ENCODE peak calls at places on chromosomes 12 and 14, in ten cellular contexts. P is bronchial epithelial cell, B is spleen, Y is stomach, N is right lobe of liver, W is AG10803, I is HFF-Myc, Q is brain microvascular endothelial cell, D is AG04450, H is AG04449. C is an unnamed sample.

GRCh38 chr12:14756331-14757143 is 46.7 kb downstream of the WBP11 start:
- DNase-seq in P (no peak), B (no peak), Y (peak; percentile 45), N (no peak), W (no peak), I (no peak), Q (no peak), D (no peak), H (no peak), C (no peak)

GRCh38 chr14:105647784-105648608 is 121.6 kb downstream of the TMEM121 start:
- DNase-seq in P (no peak), B (peak; percentile 78), Y (no peak), N (no peak), W (no peak), I (no peak), Q (no peak), D (no peak), H (no peak), C (no peak)

GRCh38 chr14:103418508-103418818 is 33.2 kb downstream of the MARK3 start:
- DNase-seq in P (peak; percentile 31), B (no peak), Y (no peak), N (no peak), W (peak; percentile 81), I (no peak), Q (peak; percentile 66), D (no peak), H (peak; percentile 61), C (no peak)

GRCh38 chr14:61438860-61439765 is 117.7 kb downstream of the PRKCH start:
- DNase-seq in P (peak; percentile 93), B (no peak), Y (peak; percentile 61), N (peak; percentile 41), W (peak; percentile 59), I (no peak), Q (peak; percentile 58), D (no peak), H (no peak), C (peak; percentile 63)

GRCh38 chr14:61713724-61714437 is 18.6 kb downstream of the HIF1A start:
- DNase-seq in P (no peak), B (no peak), Y (no peak), N (no peak), W (no peak), I (no peak), Q (no peak), D (no peak), H (no peak), C (no peak)

GRCh38 chr12:124463341-124463861 is 104.0 kb downstream of the NCOR2 start:
- DNase-seq in P (no peak), B (peak; percentile 70), Y (no peak), N (no peak), W (no peak), I (no peak), Q (no peak), D (no peak), H (no peak), C (no peak)

GRCh38 chr12:75489613-75490210 is 9.2 kb downstream of the GLIPR1 start:
- DNase-seq in P (peak; percentile 85), B (no peak), Y (no peak), N (no peak), W (peak; percentile 40), I (no peak), Q (no peak), D (no peak), H (no peak), C (no peak)

GRCh38 chr12:56061982-56062381 is 18.0 kb upstream of the ERBB3 start:
- DNase-seq in P (no peak), B (no peak), Y (no peak), N (no peak), W (no peak), I (no peak), Q (peak; percentile 2), D (no peak), H (no peak), C (no peak)

GRCh38 chr12:132554857-132555630 is 55.3 kb downstream of the LRCOL1 start:
- DNase-seq in P (no peak), B (no peak), Y (no peak), N (no peak), W (no peak), I (no peak), Q (no peak), D (no peak), H (no peak), C (no peak)

GRCh38 chr12:76755829-76756379 is 8.0 kb upstream of the ZDHHC17 start:
- DNase-seq in P (no peak), B (no peak), Y (no peak), N (no peak), W (no peak), I (no peak), Q (peak; percentile 11), D (no peak), H (no peak), C (no peak)

GRCh38 chr14:68774771-68775613 is 17.9 kb downstream of the ZFP36L1 start:
- DNase-seq in P (peak; percentile 86), B (no peak), Y (peak; percentile 14), N (no peak), W (peak; percentile 87), I (no peak), Q (no peak), D (no peak), H (peak; percentile 79), C (no peak)

GRCh38 chr14:105050551-105050897 is 14.7 kb downstream of the GPR132 start:
- DNase-seq in P (peak; percentile 61), B (peak; percentile 74), Y (peak; percentile 83), N (no peak), W (peak; percentile 25), I (no peak), Q (no peak), D (no peak), H (no peak), C (no peak)

GRCh38 chr12:14563051-14563450 is 4.6 kb downstream of the PLBD1 start:
- DNase-seq in P (no peak), B (no peak), Y (peak; percentile 46), N (no peak), W (no peak), I (no peak), Q (no peak), D (no peak), H (no peak), C (no peak)

GRCh38 chr12:51218607-51219161 is 822 bp upstream of the POU6F1 start:
- DNase-seq in P (peak; percentile 21), B (no peak), Y (peak; percentile 65), N (peak; percentile 50), W (no peak), I (no peak), Q (peak; percentile 0), D (no peak), H (no peak), C (peak; percentile 5)
- TF ChIP-seq CTCF in P (no peak), B (no peak), Y (peak; percentile 9), N (no peak), W (no peak), I (no peak), Q (no peak), D (no peak), H (no peak), C (no peak)

GRCh38 chr12:57216931-57217871 is 607 bp downstream of the NXPH4 start:
- DNase-seq in P (no peak), B (no peak), Y (no peak), N (no peak), W (no peak), I (no peak), Q (no peak), D (no peak), H (no peak), C (no peak)

GRCh38 chr12:57215668-57216013 is 953 bp upstream of the NXPH4 start:
- DNase-seq in P (no peak), B (no peak), Y (no peak), N (no peak), W (peak; percentile 44), I (no peak), Q (no peak), D (no peak), H (no peak), C (no peak)

GRCh38 chr12:57215065-57215464 is 1.5 kb upstream of the NXPH4 start:
- DNase-seq in P (no peak), B (no peak), Y (no peak), N (no peak), W (no peak), I (no peak), Q (no peak), D (no peak), H (no peak), C (no peak)

GRCh38 chr12:57214398-57214781 is 2.2 kb upstream of the NXPH4 start:
- DNase-seq in P (peak; percentile 44), B (peak; percentile 86), Y (peak; percentile 69), N (peak; percentile 59), W (peak; percentile 49), I (no peak), Q (peak; percentile 45), D (peak; percentile 21), H (no peak), C (no peak)

DNA sequence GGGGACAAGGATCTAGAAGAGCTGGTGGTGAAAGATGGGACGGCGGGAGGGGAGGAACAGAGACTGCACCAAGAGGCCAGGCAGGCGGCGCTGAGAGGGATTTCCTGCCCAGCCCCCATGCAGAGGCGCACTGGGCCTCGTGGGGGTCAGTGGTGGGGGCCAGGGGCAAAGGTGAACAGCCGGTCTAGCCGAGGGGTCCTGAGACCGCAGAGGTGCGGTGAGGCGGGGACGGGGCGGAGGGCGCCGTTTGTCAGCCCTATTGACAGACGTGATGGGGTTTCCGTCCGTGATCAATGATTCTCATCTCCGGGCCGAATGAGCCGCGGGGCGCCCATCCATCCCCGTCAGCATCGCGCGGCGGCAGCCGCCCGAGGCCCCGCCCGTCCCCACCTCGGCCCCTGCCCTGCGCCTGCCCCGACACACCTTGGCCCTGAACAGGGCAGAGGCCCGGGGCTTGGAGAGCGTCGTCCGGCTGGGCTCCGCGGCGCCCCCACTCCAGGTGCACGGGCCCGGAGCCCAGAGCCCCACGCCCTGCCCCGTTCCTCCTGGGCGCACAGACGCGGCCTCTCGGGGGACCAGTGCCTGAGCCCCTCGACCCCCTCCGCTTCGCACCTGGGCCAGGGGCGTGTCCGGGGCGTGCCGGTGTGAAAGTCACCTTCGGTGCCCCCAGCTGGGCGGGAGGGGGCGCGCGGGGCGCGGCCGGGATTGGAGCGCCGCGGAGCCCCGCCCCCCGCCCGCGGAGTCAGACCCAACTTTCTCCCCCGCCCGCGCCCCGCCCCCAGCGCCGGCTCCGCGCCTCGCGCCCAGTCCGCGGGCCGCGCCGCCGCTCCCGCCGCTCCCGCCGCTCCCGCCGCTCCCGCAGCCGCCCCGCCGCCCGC is at the start of gene NXPH4:
- DNase-seq in P (no peak), B (peak; percentile 83), Y (peak; percentile 47), N (peak; percentile 53), W (no peak), I (no peak), Q (no peak), D (no peak), H (no peak), C (no peak)
- H3K4me3 ChIP-seq in P (peak within 1 kb of the TSS; percentile 44), B (peak within 1 kb of the TSS; percentile 38), Y (peak within 1 kb of the TSS; percentile 45), N (peak within 1 kb of the TSS; percentile 31), W (peak within 1 kb of the TSS; percentile 56), I (peak within 1 kb of the TSS; percentile 47), Q (peak within 1 kb of the TSS; percentile 48), D (peak within 1 kb of the TSS; percentile 61), H (peak within 1 kb of the TSS; percentile 54), C (peak within 1 kb of the TSS; percentile 36)

GRCh38 chr14:76267322-76268012 is 108.5 kb upstream of the ESRRB start:
- DNase-seq in P (peak; percentile 12), B (no peak), Y (peak; percentile 45), N (peak; percentile 75), W (peak; percentile 27), I (no peak), Q (peak; percentile 19), D (no peak), H (no peak), C (no peak)
- TF ChIP-seq CTCF in P (peak; percentile 3), B (no peak), Y (no peak), N (no peak), W (peak; percentile 33), I (no peak), Q (peak; percentile 52), D (peak; percentile 21), H (no peak), C (no peak)

GRCh38 chr14:95370076-95370475 is 50.4 kb upstream of the CLMN start:
- DNase-seq in P (no peak), B (no peak), Y (no peak), N (no peak), W (no peak), I (no peak), Q (no peak), D (no peak), H (no peak), C (no peak)
- H3K4me3 ChIP-seq in P (no peak overlapping the region), B (no peak overlapping the region), Y (no peak overlapping the region), N (no peak overlapping the region), W (no peak overlapping the region), I (no peak overlapping the region), Q (no peak overlapping the region), D (no peak overlapping the region), H (no peak overlapping the region), C (no peak overlapping the region)

C was measured in GM12864.